ENCODE peak calls at places on chromosome 22, in eight cellular contexts. T is bronchial epithelial cell, U is colonic mucosa, L is WTC11, G is fibroblast of the aortic adventitia, H is upper lobe of right lung, V is NB4, F is cardiac fibroblast. B is an unnamed sample.

GRCh38 chr22:50502096-50502495 is 5.4 kb downstream of the LMF2 start:
- DNase-seq in V (no peak), G (no peak), U (no peak), L (no peak), F (no peak), T (no peak), H (no peak), B (no peak)

GRCh38 chr22:18031670-18032454 is 7.5 kb upstream of the MICAL3 start:
- DNase-seq in T (peak), V (no peak), L (no peak), H (no peak), G (peak), F (peak), U (no peak), B (peak)

GRCh38 chr22:50002791-50003190 is 9.8 kb downstream of the IL17REL start:
- DNase-seq in H (peak), V (no peak), L (no peak), F (peak), G (no peak), U (no peak), T (no peak), B (peak)

GRCh38 chr22:25030636-25031035 is 78.1 kb downstream of the KIAA1671 start:
- DNase-seq in G (no peak), V (no peak), H (no peak), U (no peak), T (no peak), F (no peak), L (no peak), B (no peak)

GRCh38 chr22:27804683-27805297 is 3.2 kb upstream of the MN1 start:
- DNase-seq in U (peak), H (peak), G (peak), V (peak), T (peak), L (peak), F (peak), B (no peak)

GRCh38 chr22:29737251-29738117 is 17.7 kb downstream of the CABP7 start:
- DNase-seq in U (no peak), F (no peak), H (peak), L (no peak), G (peak), V (no peak), T (no peak), B (no peak)

GRCh38 chr22:21568207-21569075 is 927 bp downstream of the UBE2L3 start:
- DNase-seq in L (no peak), V (peak), U (peak), F (peak), T (no peak), H (peak), G (peak), B (no peak)

GRCh38 chr22:50206599-50206998 is 5.8 kb downstream of the SELENOO start:
- DNase-seq in U (no peak), T (no peak), H (peak), F (peak), G (peak), L (peak), V (peak), B (no peak)

GRCh38 chr22:31272522-31273446 is 19.5 kb downstream of the PIK3IP1 start:
- DNase-seq in F (peak), H (no peak), T (no peak), V (peak), L (peak), U (peak), G (peak), B (no peak)

GRCh38 chr22:16960884-16961249 is 47.2 kb downstream of the GAB4 start:
- DNase-seq in U (no peak), F (no peak), V (no peak), T (no peak), H (no peak), L (no peak), G (no peak), B (peak)

GRCh38 chr22:26975865-26976264 is 318.5 kb downstream of the MIAT start:
- DNase-seq in U (no peak), G (no peak), V (no peak), H (no peak), L (no peak), F (no peak), T (no peak), B (no peak)

GRCh38 chr22:27719535-27720227 is 81.9 kb downstream of the MN1 start:
- DNase-seq in V (peak), L (no peak), F (peak), H (peak), G (peak), U (peak), T (peak), B (no peak)

GRCh38 chr22:22974795-22975580 is 87.4 kb downstream of the IGLL5 start:
- DNase-seq in L (no peak), F (no peak), H (no peak), V (no peak), G (no peak), T (no peak), U (no peak), B (no peak)

GRCh38 chr22:17897864-17898263 is 123.6 kb upstream of the BID start:
- DNase-seq in H (no peak), F (no peak), U (no peak), G (no peak), T (no peak), L (no peak), V (no peak), B (no peak)

GRCh38 chr22:26579331-26579886 is 10.5 kb downstream of the TPST2 start:
- DNase-seq in U (peak), H (peak), V (peak), F (no peak), G (no peak), L (no peak), T (no peak), B (no peak)

GRCh38 chr22:19549428-19549827 is 25.2 kb upstream of the CLDN5 start:
- DNase-seq in F (no peak), V (no peak), H (no peak), U (no peak), L (no peak), G (no peak), T (no peak), B (no peak)

GRCh38 chr22:41976070-41976901 is 7.0 kb downstream of the SEPTIN3 start:
- DNase-seq in H (peak), V (no peak), F (no peak), L (peak), U (peak), G (no peak), T (no peak), B (no peak)

GRCh38 chr22:48886604-48887393 is 940.9 kb downstream of the BRD1 start:
- DNase-seq in H (peak), V (no peak), L (no peak), G (no peak), F (no peak), U (no peak), T (no peak), B (peak)

GRCh38 chr22:20568502-20569058 is 61.2 kb downstream of the MED15 start:
- DNase-seq in L (no peak), V (no peak), F (no peak), T (no peak), U (no peak), H (no peak), G (no peak), B (peak)

GRCh38 chr22:29814003-29814402 is 24.1 kb downstream of the ASCC2 start:
- DNase-seq in G (no peak), H (no peak), V (no peak), T (peak), F (no peak), U (no peak), L (no peak), B (no peak)

GRCh38 chr22:32542332-32543019 is 67.9 kb downstream of the FBXO7 start:
- DNase-seq in L (no peak), H (peak), T (no peak), G (peak), F (no peak), U (no peak), V (no peak), B (no peak)

GRCh38 chr22:23790819-23791736 is 4.3 kb downstream of the SMARCB1 start:
- DNase-seq in T (no peak), U (no peak), V (no peak), G (peak), L (no peak), F (no peak), H (no peak), B (peak)

GRCh38 chr22:20973634-20974286 is 6.7 kb downstream of the AIFM3 start:
- DNase-seq in L (no peak), H (no peak), T (no peak), V (no peak), G (no peak), F (no peak), U (no peak), B (peak)

GRCh38 chr22:19730662-19731360 is 7.5 kb downstream of the GP1BB start:
- DNase-seq in H (peak), U (peak), T (peak), V (peak), G (peak), L (peak), F (peak), B (no peak)

GRCh38 chr22:42833104-42833503 is 24.0 kb downstream of the ARFGAP3 start:
- DNase-seq in G (no peak), L (no peak), F (no peak), H (no peak), U (no peak), V (no peak), T (no peak), B (no peak)

GRCh38 chr22:49849161-49850020 is 4.3 kb upstream of the ZBED4 start:
- DNase-seq in T (no peak), L (no peak), V (peak), F (no peak), G (no peak), U (peak), H (peak), B (no peak)

GRCh38 chr22:50304528-50305392 is 2.7 kb downstream of the PLXNB2 start:
- DNase-seq in H (peak), G (peak), L (no peak), T (peak), U (peak), V (peak), F (peak), B (no peak)

GRCh38 chr22:35301370-35301874 is 1.7 kb downstream of the TOM1 start:
- DNase-seq in V (peak), F (peak), T (peak), L (no peak), G (peak), H (peak), U (no peak), B (no peak)

GRCh38 chr22:42187646-42188045 is 57.0 kb upstream of the CYP2D6 start:
- DNase-seq in T (no peak), U (no peak), G (no peak), L (no peak), H (no peak), V (no peak), F (no peak), B (no peak)

GRCh38 chr22:31296258-31296657 is 4.0 kb upstream of the PIK3IP1 start:
- DNase-seq in V (no peak), L (no peak), U (no peak), H (no peak), G (peak), F (peak), T (peak), B (no peak)

GRCh38 chr22:35589071-35589735 is 27.9 kb downstream of the MB start:
- DNase-seq in U (no peak), V (peak), T (peak), F (peak), G (peak), H (no peak), L (no peak), B (no peak)

GRCh38 chr22:25068701-25069100 is 116.2 kb downstream of the KIAA1671 start:
- DNase-seq in L (no peak), T (no peak), F (no peak), U (no peak), H (no peak), G (no peak), V (no peak), B (no peak)

GRCh38 chr22:48358886-48359612 is 1468.6 kb downstream of the BRD1 start:
- DNase-seq in U (no peak), H (peak), F (no peak), G (no peak), V (no peak), L (no peak), T (no peak), B (no peak)

GRCh38 chr22:30413745-30414524 is 11.6 kb upstream of the MTFP1 start:
- DNase-seq in T (no peak), U (no peak), G (no peak), H (no peak), F (no peak), V (no peak), L (no peak), B (no peak)

DNA sequence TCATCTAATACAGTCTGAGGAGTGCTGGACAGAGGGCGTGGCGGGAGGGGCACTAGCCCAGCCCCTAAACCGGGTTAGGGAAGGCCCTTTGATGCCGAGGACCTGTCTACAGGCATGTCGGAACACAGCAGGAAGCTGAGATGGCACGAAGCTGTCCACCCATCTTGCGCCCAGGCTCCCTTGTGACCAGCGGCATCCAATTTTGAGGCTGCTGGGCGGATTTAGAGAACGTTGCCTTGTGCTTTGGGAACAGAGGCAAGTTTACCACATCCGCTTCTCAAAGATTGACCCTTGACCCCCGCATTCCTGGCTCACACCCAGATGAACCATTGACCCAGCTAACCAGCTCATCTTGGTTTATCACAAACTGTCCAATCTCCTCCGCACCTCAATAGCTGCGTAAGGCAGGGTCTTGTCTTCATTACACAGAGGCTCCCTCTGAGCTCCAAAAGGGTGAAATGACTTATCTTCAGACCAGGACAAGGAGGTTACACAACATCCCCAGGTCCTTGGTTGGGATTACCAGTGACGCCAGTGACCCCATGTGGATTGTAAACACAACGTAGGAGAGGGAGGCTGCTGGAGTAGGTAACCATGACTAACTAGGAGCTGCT is 4.5 kb downstream of the FAM83F start:
- DNase-seq in U (peak), V (peak), L (no peak), H (no peak), F (peak), T (peak), G (peak), B (no peak)
- TF ChIP-seq CTCF in U (no peak), V (no peak), L (no peak), H (no peak), F (peak), T (peak), G (no peak), B (no peak)

GRCh38 chr22:40818747-40819662 is at the start of gene SLC25A17:
- DNase-seq in L (peak), G (peak), V (peak), F (peak), H (peak), U (peak), T (peak), B (no peak)
- TF ChIP-seq CTCF in L (no peak), G (peak), V (peak), F (peak), H (peak), U (peak), T (peak), B (peak)

DNA sequence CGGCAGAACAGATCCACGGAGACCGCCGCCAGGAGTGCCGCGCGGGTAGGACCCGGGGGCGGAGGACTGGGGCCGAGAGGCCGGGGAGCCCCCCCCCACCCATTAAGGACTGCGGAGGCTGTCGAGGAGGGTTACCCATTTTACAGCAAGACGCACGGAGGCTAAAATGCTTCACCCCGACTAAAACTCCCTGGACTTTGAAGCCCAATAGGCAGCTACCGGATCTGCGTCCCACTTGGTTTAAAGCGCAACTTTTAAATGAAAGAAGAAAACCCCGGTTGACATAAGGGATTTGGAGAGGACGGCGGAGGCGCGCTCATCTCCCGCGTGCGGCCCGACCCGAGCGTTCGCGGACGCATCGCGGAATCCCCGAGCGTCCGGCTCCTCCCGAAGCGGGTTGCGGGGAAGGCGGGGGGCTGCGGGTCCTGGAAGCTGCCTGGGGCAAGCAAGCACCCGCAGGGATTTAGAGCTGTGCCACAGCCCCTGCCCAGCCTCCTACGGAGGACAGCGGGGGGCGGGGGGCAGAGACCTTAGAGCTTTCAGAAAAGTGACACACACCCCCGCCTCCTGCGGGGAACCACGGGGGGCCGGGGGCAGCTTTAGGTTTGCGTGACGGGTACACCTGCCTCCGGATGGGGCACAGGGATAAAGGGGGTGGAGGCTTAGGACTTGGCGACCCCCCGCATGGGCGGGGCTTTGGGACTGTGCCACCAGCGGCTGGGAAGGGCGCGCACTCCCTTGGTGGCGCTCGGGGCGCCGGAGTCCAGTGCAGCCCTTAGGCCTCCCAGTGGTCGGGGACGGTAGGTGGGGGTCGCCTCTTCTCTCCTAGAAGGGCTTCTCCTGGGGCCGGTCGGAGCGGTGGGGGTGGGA is 761 bp upstream of the CELSR1 start:
- DNase-seq in G (peak), U (no peak), L (peak), V (peak), T (peak), F (peak), H (peak), B (peak)
- TF ChIP-seq CTCF in G (peak), U (no peak), L (no peak), V (peak), T (peak), F (peak), H (peak), B (peak)

DNA sequence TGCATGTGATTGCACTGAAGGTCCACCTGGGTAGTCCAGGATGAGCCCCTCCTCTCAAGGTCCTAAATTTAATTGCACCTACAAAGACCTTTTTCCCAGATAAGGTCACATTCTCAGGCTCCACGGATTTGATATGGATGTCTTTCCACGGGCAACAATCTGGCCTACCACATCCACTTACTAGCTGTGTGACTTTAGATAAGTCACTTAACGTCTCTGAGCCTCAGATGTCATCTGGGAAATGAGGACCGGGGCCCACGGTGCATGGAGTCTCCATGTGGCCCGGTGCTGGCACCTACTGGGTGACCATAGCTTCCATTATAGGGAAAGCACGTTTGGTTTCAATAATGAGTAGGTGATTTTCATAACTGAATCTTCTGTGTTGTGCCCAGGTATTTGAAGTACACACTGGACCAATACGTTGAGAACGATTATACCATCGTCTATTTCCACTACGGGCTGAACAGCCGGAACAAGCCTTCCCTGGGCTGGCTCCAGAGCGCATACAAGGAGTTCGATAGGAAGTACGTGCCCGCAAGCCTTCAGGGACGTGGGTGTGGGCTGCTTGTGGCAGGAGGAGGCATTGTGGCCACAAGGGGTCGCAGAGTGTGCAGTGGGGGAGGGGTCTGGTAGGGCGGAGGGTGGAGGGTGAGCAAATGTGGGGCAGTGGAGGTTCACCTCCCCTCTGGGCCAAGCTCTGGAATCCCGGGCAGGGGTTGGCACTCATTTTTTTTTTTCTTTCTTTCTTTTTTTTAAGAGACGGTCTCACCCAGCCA is 55.7 kb downstream of the ARHGAP8 start:
- DNase-seq in H (no peak), U (no peak), G (no peak), V (peak), L (peak), F (no peak), T (no peak), B (no peak)
- TF ChIP-seq CTCF in H (no peak), U (no peak), G (peak), V (peak), L (peak), F (no peak), T (peak), B (peak)

GRCh38 chr22:37924386-37925065 is 18.4 kb downstream of the MICALL1 start:
- DNase-seq in T (no peak), U (no peak), L (no peak), H (no peak), F (no peak), V (no peak), G (no peak), B (peak)
- TF ChIP-seq CTCF in T (no peak), U (no peak), L (no peak), H (no peak), F (no peak), V (no peak), G (no peak), B (no peak)

B was measured in chondrocyte.